ENCODE peak calls at places on chromosome 2, in six cellular contexts. N is A549, Z is pancreas, F is mucosa of descending colon, E is lower leg skin, A is AG04450. V is an unnamed sample.

GRCh38 chr2:238954841-238955521 is 107.1 kb downstream of the TWIST2 start:
- DNase-seq in N (no peak), Z (no peak), F (no peak), E (no peak), A (no peak), V (no peak)

GRCh38 chr2:215423928-215424540 is 11.8 kb downstream of the FN1 start:
- DNase-seq in N (no peak), Z (no peak), F (no peak), E (no peak), A (no peak), V (no peak)

GRCh38 chr2:59032469-59032868 is 791.3 kb upstream of the FANCL start:
- DNase-seq in N (no peak), Z (no peak), F (no peak), E (no peak), A (no peak), V (no peak)

GRCh38 chr2:101714098-101714497 is 16.6 kb downstream of the MAP4K4 start:
- DNase-seq in N (no peak), Z (no peak), F (no peak), E (no peak), A (no peak), V (no peak)

GRCh38 chr2:72572501-72572900 is 253.3 kb downstream of the EXOC6B start:
- DNase-seq in N (no peak), Z (no peak), F (no peak), E (no peak), A (no peak), V (no peak)

GRCh38 chr2:98897746-98898145 is 38.3 kb downstream of the CRACDL start:
- DNase-seq in N (no peak), Z (no peak), F (no peak), E (no peak), A (no peak), V (no peak)

GRCh38 chr2:187429989-187430388 is 18.1 kb downstream of the CALCRL start:
- DNase-seq in N (no peak), Z (no peak), F (no peak), E (no peak), A (no peak), V (no peak)

GRCh38 chr2:63729362-63729761 is 112.3 kb upstream of the UGP2 start:
- DNase-seq in N (no peak), Z (no peak), F (no peak), E (no peak), A (no peak), V (no peak)

GRCh38 chr2:176068037-176068832 is 15.5 kb downstream of the EVX2 start:
- DNase-seq in N (no peak), Z (no peak), F (no peak), E (no peak), A (no peak), V (no peak)

GRCh38 chr2:238821391-238821790 is 26.5 kb upstream of the TWIST2 start:
- DNase-seq in N (no peak), Z (no peak), F (no peak), E (no peak), A (peak), V (no peak)

GRCh38 chr2:235494716-235495372 is 1.0 kb downstream of the AGAP1 start:
- DNase-seq in N (no peak), Z (peak), F (no peak), E (peak), A (no peak), V (peak)

GRCh38 chr2:3292416-3292815 is 85.2 kb downstream of the EIPR1 start:
- DNase-seq in N (no peak), Z (no peak), F (no peak), E (no peak), A (no peak), V (no peak)

GRCh38 chr2:149028377-149028776 is 10.1 kb upstream of the LYPD6B start:
- DNase-seq in N (no peak), Z (no peak), F (no peak), E (no peak), A (no peak), V (no peak)
- H3K4me3 ChIP-seq in N (no peak), Z (no peak), F (no peak), E (no peak), A (no peak), V (no peak)

DNA sequence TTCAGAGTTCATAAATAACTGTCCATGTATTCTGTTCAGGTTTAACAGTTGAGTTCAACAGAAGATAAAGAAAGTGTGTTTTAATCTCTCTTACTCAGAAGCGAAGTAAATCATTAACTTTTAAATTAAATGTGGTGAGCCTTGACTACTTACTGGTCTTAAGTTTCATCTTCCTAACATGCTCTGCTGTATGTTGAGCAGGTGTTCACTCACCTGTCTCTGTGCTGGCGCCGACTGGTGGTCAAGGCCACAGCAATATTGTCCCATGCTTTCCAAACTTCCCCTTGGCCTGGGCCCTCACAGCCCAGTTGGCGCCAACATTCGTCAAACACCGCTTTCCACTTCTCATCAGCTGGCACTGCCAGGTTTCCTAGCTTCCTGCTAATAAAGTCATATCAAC is 17.0 kb upstream of the MPP4 start:
- DNase-seq in N (no peak), Z (peak), F (peak), E (no peak), A (no peak), V (no peak)
- TF ChIP-seq CTCF in N (peak), Z (peak), F (no peak), E (no peak), A (no peak), V (no peak)

GRCh38 chr2:121284424-121285076 is 452 bp downstream of the TFCP2L1 start:
- DNase-seq in N (peak), Z (peak), F (peak), E (no peak), A (no peak), V (no peak)
- H3K4me3 ChIP-seq in N (peak), Z (peak), F (peak), E (peak), A (no peak), V (peak)

GRCh38 chr2:129747500-129748125 is 231.9 kb upstream of the RAB6C start:
- DNase-seq in N (no peak), Z (no peak), F (no peak), E (no peak), A (no peak), V (no peak)
- TF ChIP-seq CTCF in N (no peak), Z (no peak), F (no peak), E (no peak), A (no peak), V (no peak)

GRCh38 chr2:152453129-152453642 is 118.2 kb downstream of the FMNL2 start:
- DNase-seq in N (no peak), Z (no peak), F (no peak), E (no peak), A (no peak), V (no peak)

GRCh38 chr2:152449578-152449977 is 114.6 kb downstream of the FMNL2 start:
- DNase-seq in N (no peak), Z (no peak), F (no peak), E (no peak), A (no peak), V (no peak)

GRCh38 chr2:152454391-152454790 is 119.4 kb downstream of the FMNL2 start:
- DNase-seq in N (no peak), Z (no peak), F (no peak), E (no peak), A (no peak), V (no peak)

GRCh38 chr2:152450176-152450575 is 115.2 kb downstream of the FMNL2 start:
- DNase-seq in N (no peak), Z (no peak), F (no peak), E (no peak), A (no peak), V (no peak)

GRCh38 chr2:152452256-152452973 is 117.4 kb downstream of the FMNL2 start:
- DNase-seq in N (no peak), Z (no peak), F (no peak), E (no peak), A (no peak), V (no peak)
- H3K4me3 ChIP-seq in N (no peak), Z (no peak), F (no peak), E (no peak), A (no peak), V (no peak)

GRCh38 chr2:189799531-189799930 is 15.3 kb downstream of the PMS1 start:
- DNase-seq in N (no peak), Z (no peak), F (no peak), E (no peak), A (no peak), V (no peak)

GRCh38 chr2:189798312-189799029 is 14.2 kb downstream of the PMS1 start:
- DNase-seq in N (no peak), Z (no peak), F (no peak), E (no peak), A (no peak), V (no peak)

GRCh38 chr2:189797902-189798301 is 13.7 kb downstream of the PMS1 start:
- DNase-seq in N (no peak), Z (no peak), F (no peak), E (no peak), A (no peak), V (no peak)

GRCh38 chr2:189802396-189802912 is 18.2 kb downstream of the PMS1 start:
- DNase-seq in N (no peak), Z (no peak), F (no peak), E (no peak), A (no peak), V (no peak)

GRCh38 chr2:189799030-189799331 is 14.7 kb downstream of the PMS1 start:
- DNase-seq in N (no peak), Z (no peak), F (no peak), E (no peak), A (no peak), V (no peak)
- TF ChIP-seq CTCF in N (no peak), Z (no peak), F (no peak), E (no peak), A (no peak), V (no peak)

DNA sequence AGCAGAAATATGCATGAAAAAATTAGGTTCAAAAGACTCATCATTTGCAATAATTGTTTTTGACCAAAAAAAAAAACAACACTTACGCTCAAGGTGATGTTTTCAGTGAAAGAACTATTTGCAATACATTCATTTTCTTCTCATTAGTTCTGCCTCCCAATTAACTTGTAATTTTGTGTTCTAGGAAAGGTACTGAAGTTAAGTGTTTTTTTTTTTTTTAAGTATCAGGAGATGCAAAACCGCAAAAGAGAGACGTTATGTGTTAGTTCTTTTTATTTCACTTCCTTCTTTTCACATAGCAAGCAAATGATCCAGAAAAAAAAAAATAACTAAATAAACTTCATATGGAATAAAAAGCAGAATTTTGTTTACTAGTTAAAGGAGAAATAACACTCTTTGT is 735.2 kb upstream of the GCFC2 start:
- DNase-seq in N (no peak), Z (no peak), F (no peak), E (no peak), A (no peak), V (no peak)
- H3K4me3 ChIP-seq in N (no peak), Z (no peak), F (no peak), E (no peak), A (no peak), V (no peak)

DNA sequence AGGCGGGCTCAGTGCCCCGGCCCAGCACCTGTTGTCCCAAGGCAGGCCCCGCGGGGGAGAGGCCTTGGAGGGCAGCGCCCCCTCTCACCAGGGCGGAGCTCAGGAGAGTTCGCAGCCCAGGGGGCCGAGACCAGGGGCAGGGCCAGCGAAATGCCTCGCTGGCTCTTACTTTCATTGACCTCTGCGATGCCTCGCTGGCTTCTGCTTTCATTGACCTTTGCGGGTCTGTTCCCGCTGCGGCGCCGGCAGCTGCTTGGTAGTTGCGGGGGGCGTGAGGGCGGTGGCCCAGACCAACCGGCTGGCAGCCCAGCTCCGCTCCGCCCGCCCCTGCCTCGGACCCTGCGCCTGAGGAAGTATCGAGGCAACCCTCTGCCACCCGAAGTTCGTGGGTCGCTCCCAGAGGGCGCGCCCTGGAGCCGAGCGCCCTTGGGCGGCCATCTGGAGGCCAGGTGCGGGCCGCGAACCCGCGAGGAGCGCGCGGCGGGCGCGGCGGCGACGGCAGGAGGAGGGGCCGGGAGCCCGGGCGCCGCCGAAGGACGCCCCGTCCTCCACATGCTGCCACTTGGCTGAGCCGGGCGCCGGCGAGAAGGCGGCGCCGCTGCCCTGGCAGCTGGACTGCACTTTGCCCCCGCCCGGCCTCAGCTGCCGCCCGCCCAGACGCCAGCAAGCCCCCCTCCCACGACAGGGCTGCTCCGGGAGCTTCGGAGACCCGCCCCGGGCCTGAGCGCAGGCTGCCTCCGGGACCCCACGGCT is 118.0 kb upstream of the MSTN start:
- DNase-seq in N (peak), Z (peak), F (peak), E (no peak), A (no peak), V (peak)
- TF ChIP-seq CTCF in N (peak), Z (peak), F (peak), E (no peak), A (peak), V (peak)